ENCODE peak calls at places on chromosomes 7 and 10, in four cellular contexts. F is GM10248, Y is cardiac fibroblast, C is AG04449. G is an unnamed sample.

GRCh38 chr10:120514035-120514620 is 57.1 kb downstream of the PLPP4 start:
- DNase-seq in F (no peak), Y (peak), C (no peak), G (no peak)

GRCh38 chr7:100679129-100679926 is 5.8 kb downstream of the GNB2 start:
- DNase-seq in F (no peak), Y (no peak), C (no peak), G (no peak)

GRCh38 chr7:46603296-46603701 is 682.2 kb upstream of the IGFBP3 start:
- DNase-seq in F (no peak), Y (no peak), C (no peak), G (no peak)

GRCh38 chr7:132377043-132377442 is 199.2 kb downstream of the PLXNA4 start:
- DNase-seq in F (no peak), Y (no peak), C (no peak), G (no peak)

GRCh38 chr7:149125189-149125863 is 798 bp downstream of the ZNF425 start:
- DNase-seq in F (no peak), Y (peak), C (no peak), G (no peak)

GRCh38 chr10:104117839-104118323 is 4.1 kb upstream of the SFR1 start:
- DNase-seq in F (no peak), Y (peak), C (no peak), G (no peak)

GRCh38 chr10:62248465-62248864 is 20.2 kb downstream of the RTKN2 start:
- DNase-seq in F (no peak), Y (peak), C (no peak), G (no peak)

GRCh38 chr7:121119047-121119446 is 130.5 kb downstream of the CPED1 start:
- DNase-seq in F (no peak), Y (no peak), C (no peak), G (no peak)

GRCh38 chr10:88117227-88117626 is 253.8 kb downstream of the PTEN start:
- DNase-seq in F (no peak), Y (no peak), C (no peak), G (no peak)

GRCh38 chr10:133170092-133170491 is 10.1 kb downstream of the KNDC1 start:
- DNase-seq in F (no peak), Y (no peak), C (no peak), G (no peak)

GRCh38 chr7:156063241-156063810 is 251.1 kb upstream of the SHH start:
- DNase-seq in F (no peak), Y (no peak), C (no peak), G (no peak)

GRCh38 chr7:100438172-100438571 is 1.9 kb upstream of the PPP1R35 start:
- DNase-seq in F (no peak), Y (no peak), C (no peak), G (no peak)

GRCh38 chr7:5237286-5237685 is 45.5 kb upstream of the SLC29A4 start:
- DNase-seq in F (no peak), Y (peak), C (no peak), G (peak)

GRCh38 chr7:37815969-37816371 is 32.4 kb upstream of the NME8 start:
- DNase-seq in F (peak), Y (no peak), C (no peak), G (no peak)

GRCh38 chr7:80508440-80508839 is 3.4 kb downstream of the GNAT3 start:
- DNase-seq in F (no peak), Y (peak), C (no peak), G (no peak)

GRCh38 chr10:3068968-3069737 is 1.8 kb downstream of the PFKP start:
- DNase-seq in F (peak), Y (no peak), C (no peak), G (no peak)

GRCh38 chr7:25611196-25611595 is 382.9 kb upstream of the NPVF start:
- DNase-seq in F (no peak), Y (no peak), C (no peak), G (no peak)

GRCh38 chr10:50601974-50602373 is 21.8 kb downstream of the SGMS1 start:
- DNase-seq in F (no peak), Y (no peak), C (no peak), G (no peak)

GRCh38 chr10:3786295-3786981 is 1.4 kb upstream of the KLF6 start:
- DNase-seq in F (no peak), Y (peak), C (no peak), G (no peak)

GRCh38 chr10:47035447-47036337 is 124.5 kb downstream of the PTPN20 start:
- DNase-seq in F (no peak), Y (no peak), C (no peak), G (no peak)

GRCh38 chr7:102152672-102153585 is 133.7 kb upstream of the SH2B2 start:
- DNase-seq in F (no peak), Y (peak), C (no peak), G (no peak)

GRCh38 chr10:2938869-2939268 is 128.5 kb upstream of the PFKP start:
- DNase-seq in F (no peak), Y (peak), C (no peak), G (no peak)

GRCh38 chr7:112484671-112485097 is 3.9 kb downstream of the LSMEM1 start:
- DNase-seq in F (no peak), Y (peak), C (peak), G (peak)

GRCh38 chr10:57657164-57657765 is 610.4 kb downstream of the IPMK start:
- DNase-seq in F (peak), Y (peak), C (no peak), G (peak)

GRCh38 chr7:69399038-69399800 is 199.1 kb upstream of the AUTS2 start:
- DNase-seq in F (no peak), Y (no peak), C (no peak), G (no peak)

GRCh38 chr7:42639930-42640329 is 271.9 kb downstream of the C7orf25 start:
- DNase-seq in F (no peak), Y (no peak), C (no peak), G (no peak)

GRCh38 chr7:152899482-152900166 is 140.1 kb downstream of the ACTR3B start:
- DNase-seq in F (no peak), Y (no peak), C (no peak), G (no peak)

GRCh38 chr10:116198636-116199035 is 74.4 kb downstream of the GFRA1 start:
- DNase-seq in F (no peak), Y (no peak), C (no peak), G (no peak)

GRCh38 chr7:129845178-129845971 is 107.4 kb downstream of the UBE2H start:
- DNase-seq in F (no peak), Y (peak), C (no peak), G (no peak)

GRCh38 chr7:100441641-100442535 is 5.6 kb upstream of the PPP1R35 start:
- DNase-seq in F (no peak), Y (no peak), C (no peak), G (no peak)

DNA sequence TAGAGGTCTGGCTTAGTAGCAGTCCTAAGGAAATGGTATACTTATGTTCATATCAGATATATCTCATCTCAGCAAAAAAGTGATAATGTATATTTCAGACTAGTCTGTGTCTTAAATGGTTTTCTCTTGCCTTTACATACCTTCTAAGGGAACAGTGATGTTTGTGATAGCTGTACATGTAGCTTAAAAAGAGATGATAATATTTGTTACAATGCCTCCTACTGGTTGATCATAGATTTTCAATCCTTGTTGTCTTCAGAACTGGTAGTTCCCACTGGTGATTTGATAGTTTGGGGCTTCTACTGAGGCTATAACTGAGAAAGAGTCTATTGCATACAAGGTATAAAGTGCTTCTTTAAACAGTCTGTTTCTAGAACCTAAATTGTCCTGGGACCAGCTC is 90.1 kb downstream of the BTRC start:
- DNase-seq in F (no peak), Y (peak), C (no peak), G (no peak)
- TF ChIP-seq CTCF in F (no peak), Y (peak), C (no peak), G (peak)

GRCh38 chr10:70255329-70256299 is 22.4 kb upstream of the PPA1 start:
- DNase-seq in F (peak), Y (peak), C (no peak), G (no peak)
- TF ChIP-seq CTCF in F (no peak), Y (no peak), C (peak), G (no peak)

GRCh38 chr7:36066021-36066664 is 86.9 kb upstream of the EEPD1 start:
- DNase-seq in F (no peak), Y (no peak), C (no peak), G (no peak)
- TF ChIP-seq CTCF in F (no peak), Y (no peak), C (no peak), G (no peak)

DNA sequence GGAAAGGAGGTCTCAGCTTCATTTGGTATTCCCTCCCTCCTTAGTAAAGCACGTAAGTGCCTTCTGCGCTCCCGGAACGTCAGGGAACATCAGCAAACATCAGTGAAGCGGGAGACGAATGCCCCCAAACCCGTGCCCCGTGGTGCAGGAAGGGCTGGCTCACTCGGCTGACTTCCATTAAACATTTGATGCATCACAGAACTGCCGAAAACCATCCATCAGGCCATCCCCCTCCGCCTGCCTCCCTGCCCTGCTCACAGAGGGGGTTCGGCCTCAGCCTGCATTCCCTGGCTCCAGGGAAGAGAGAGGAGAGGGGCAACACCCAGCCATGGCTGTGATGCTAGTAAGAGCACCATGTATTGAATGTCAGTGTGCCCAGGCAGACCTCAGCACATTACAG is 146.2 kb downstream of the RPS24 start:
- DNase-seq in F (no peak), Y (no peak), C (no peak), G (no peak)
- TF ChIP-seq CTCF in F (no peak), Y (no peak), C (no peak), G (no peak)

GRCh38 chr10:114550756-114551290 is 107.3 kb downstream of the ABLIM1 start:
- DNase-seq in F (no peak), Y (peak), C (no peak), G (no peak)

GRCh38 chr10:114547056-114547455 is 111.0 kb downstream of the ABLIM1 start:
- DNase-seq in F (no peak), Y (no peak), C (no peak), G (no peak)

GRCh38 chr10:114551310-114551972 is 106.6 kb downstream of the ABLIM1 start:
- DNase-seq in F (no peak), Y (peak), C (no peak), G (no peak)

GRCh38 chr10:114547466-114547865 is 110.6 kb downstream of the ABLIM1 start:
- DNase-seq in F (no peak), Y (no peak), C (no peak), G (no peak)

GRCh38 chr10:114548662-114549061 is 109.4 kb downstream of the ABLIM1 start:
- DNase-seq in F (no peak), Y (peak), C (no peak), G (peak)
- TF ChIP-seq CTCF in F (peak), Y (peak), C (peak), G (peak)

DNA sequence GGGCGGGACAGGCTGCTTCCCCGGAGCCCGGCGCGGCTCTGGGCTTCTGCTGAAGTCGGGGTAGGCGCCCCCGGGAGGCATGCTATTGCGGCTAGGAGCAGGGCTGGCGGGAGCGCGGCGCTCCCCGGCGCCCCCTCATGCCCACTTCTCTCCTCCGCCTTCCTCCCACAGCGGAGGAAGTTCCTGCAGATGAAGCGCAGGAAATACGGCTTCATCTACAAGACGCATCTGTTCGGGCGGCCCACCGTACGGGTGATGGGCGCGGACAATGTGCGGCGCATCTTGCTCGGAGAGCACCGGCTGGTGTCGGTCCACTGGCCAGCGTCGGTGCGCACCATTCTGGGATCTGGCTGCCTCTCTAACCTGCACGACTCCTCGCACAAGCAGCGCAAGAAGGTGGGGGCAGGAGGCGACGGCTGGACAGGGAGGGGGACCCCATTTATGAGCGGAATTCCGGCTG is 474 bp downstream of the CYP26A1 start:
- DNase-seq in F (no peak), Y (no peak), C (no peak), G (no peak)
- TF ChIP-seq CTCF in F (peak), Y (no peak), C (no peak), G (no peak)

G was measured in AG09319.